ENCODE peak calls at places on chromosomes 5 and 9, in six cellular contexts. One of them, this sample, is unnamed.

GRCh38 chr9:101326035-101326434 is 58.8 kb downstream of the BAAT start:
- DNase-seq in AG10803: no peak
- DNase-seq in GM06990: no peak
- DNase-seq in GM20000: no peak
- DNase-seq in dorsolateral prefrontal cortex: no peak
- DNase-seq in cardiac muscle cell: no peak
- DNase-seq in this sample: no peak

GRCh38 chr5:96687812-96688453 is 25.8 kb downstream of the CAST start:
- DNase-seq in dorsolateral prefrontal cortex: no peak
- DNase-seq in GM06990: peak
- DNase-seq in GM20000: peak
- DNase-seq in cardiac muscle cell: peak
- DNase-seq in AG10803: peak
- DNase-seq in this sample: peak

GRCh38 chr9:98807811-98808195 is 333 bp downstream of the GALNT12 start:
- DNase-seq in GM20000: no peak
- DNase-seq in cardiac muscle cell: no peak
- DNase-seq in AG10803: no peak
- DNase-seq in dorsolateral prefrontal cortex: no peak
- DNase-seq in GM06990: no peak
- DNase-seq in this sample: peak

GRCh38 chr9:109317979-109318671 is 2.7 kb downstream of the EPB41L4B start:
- DNase-seq in AG10803: no peak
- DNase-seq in cardiac muscle cell: no peak
- DNase-seq in dorsolateral prefrontal cortex: no peak
- DNase-seq in GM06990: no peak
- DNase-seq in GM20000: no peak
- DNase-seq in this sample: no peak

GRCh38 chr5:149407331-149408251 is 28.5 kb upstream of the IL17B start:
- DNase-seq in GM20000: no peak
- DNase-seq in AG10803: peak
- DNase-seq in dorsolateral prefrontal cortex: no peak
- DNase-seq in GM06990: no peak
- DNase-seq in cardiac muscle cell: no peak
- DNase-seq in this sample: no peak

GRCh38 chr5:34598177-34598794 is 57.8 kb upstream of the RAI14 start:
- DNase-seq in GM06990: no peak
- DNase-seq in GM20000: no peak
- DNase-seq in AG10803: peak
- DNase-seq in cardiac muscle cell: peak
- DNase-seq in dorsolateral prefrontal cortex: no peak
- DNase-seq in this sample: no peak

GRCh38 chr9:114745108-114745848 is 60.6 kb downstream of the TNFSF15 start:
- DNase-seq in AG10803: peak
- DNase-seq in GM06990: no peak
- DNase-seq in GM20000: no peak
- DNase-seq in cardiac muscle cell: no peak
- DNase-seq in dorsolateral prefrontal cortex: no peak
- DNase-seq in this sample: no peak

GRCh38 chr5:151082274-151082902 is 1.6 kb upstream of the TNIP1 start:
- DNase-seq in GM06990: no peak
- DNase-seq in cardiac muscle cell: peak
- DNase-seq in AG10803: no peak
- DNase-seq in GM20000: no peak
- DNase-seq in dorsolateral prefrontal cortex: no peak
- DNase-seq in this sample: no peak

GRCh38 chr9:98327249-98327561 is 71.8 kb upstream of the TBC1D2 start:
- DNase-seq in GM06990: no peak
- DNase-seq in AG10803: no peak
- DNase-seq in GM20000: no peak
- DNase-seq in cardiac muscle cell: no peak
- DNase-seq in dorsolateral prefrontal cortex: no peak
- DNase-seq in this sample: no peak

GRCh38 chr5:52743970-52744369 is 43.7 kb upstream of the ITGA1 start:
- DNase-seq in GM06990: peak
- DNase-seq in AG10803: peak
- DNase-seq in dorsolateral prefrontal cortex: no peak
- DNase-seq in GM20000: peak
- DNase-seq in cardiac muscle cell: no peak
- DNase-seq in this sample: no peak

GRCh38 chr9:81976351-81976750 is 12.2 kb upstream of the SPATA31D1 start:
- DNase-seq in cardiac muscle cell: no peak
- DNase-seq in AG10803: no peak
- DNase-seq in dorsolateral prefrontal cortex: no peak
- DNase-seq in GM20000: no peak
- DNase-seq in GM06990: no peak
- DNase-seq in this sample: no peak

GRCh38 chr5:108762660-108763059 is 15.0 kb downstream of the FER start:
- DNase-seq in cardiac muscle cell: no peak
- DNase-seq in AG10803: no peak
- DNase-seq in GM06990: no peak
- DNase-seq in GM20000: no peak
- DNase-seq in dorsolateral prefrontal cortex: no peak
- DNase-seq in this sample: no peak

GRCh38 chr5:94672746-94673145 is 54.3 kb downstream of the SLF1 start:
- DNase-seq in GM20000: no peak
- DNase-seq in dorsolateral prefrontal cortex: no peak
- DNase-seq in AG10803: no peak
- DNase-seq in GM06990: no peak
- DNase-seq in cardiac muscle cell: no peak
- DNase-seq in this sample: no peak

GRCh38 chr5:82494942-82495341 is 216.8 kb upstream of the RPS23 start:
- DNase-seq in dorsolateral prefrontal cortex: no peak
- DNase-seq in GM06990: no peak
- DNase-seq in cardiac muscle cell: no peak
- DNase-seq in GM20000: no peak
- DNase-seq in AG10803: peak
- DNase-seq in this sample: no peak

GRCh38 chr5:169753795-169754194 is 116.7 kb downstream of the DOCK2 start:
- DNase-seq in cardiac muscle cell: no peak
- DNase-seq in GM20000: no peak
- DNase-seq in GM06990: no peak
- DNase-seq in AG10803: peak
- DNase-seq in dorsolateral prefrontal cortex: no peak
- DNase-seq in this sample: no peak

GRCh38 chr9:133207540-133208170 is 1.4 kb downstream of the OBP2B start:
- DNase-seq in cardiac muscle cell: no peak
- DNase-seq in dorsolateral prefrontal cortex: no peak
- DNase-seq in GM06990: no peak
- DNase-seq in AG10803: no peak
- DNase-seq in GM20000: no peak
- DNase-seq in this sample: no peak

GRCh38 chr9:26746357-26747072 is 146.1 kb downstream of the CAAP1 start:
- DNase-seq in dorsolateral prefrontal cortex: no peak
- DNase-seq in GM06990: peak
- DNase-seq in GM20000: peak
- DNase-seq in cardiac muscle cell: no peak
- DNase-seq in AG10803: no peak
- DNase-seq in this sample: no peak

GRCh38 chr9:85600675-85601263 is 141.0 kb downstream of the AGTPBP1 start:
- DNase-seq in GM06990: no peak
- DNase-seq in dorsolateral prefrontal cortex: no peak
- DNase-seq in GM20000: no peak
- DNase-seq in cardiac muscle cell: no peak
- DNase-seq in AG10803: peak
- DNase-seq in this sample: no peak

GRCh38 chr9:98961513-98962180 is 17.9 kb downstream of the COL15A1 start:
- DNase-seq in dorsolateral prefrontal cortex: no peak
- DNase-seq in cardiac muscle cell: no peak
- DNase-seq in GM20000: no peak
- DNase-seq in GM06990: no peak
- DNase-seq in AG10803: no peak
- DNase-seq in this sample: no peak

GRCh38 chr9:130651752-130652151 is 12.6 kb upstream of the PRDM12 start:
- DNase-seq in GM20000: no peak
- DNase-seq in cardiac muscle cell: no peak
- DNase-seq in GM06990: no peak
- DNase-seq in dorsolateral prefrontal cortex: no peak
- DNase-seq in AG10803: no peak
- DNase-seq in this sample: no peak

DNA sequence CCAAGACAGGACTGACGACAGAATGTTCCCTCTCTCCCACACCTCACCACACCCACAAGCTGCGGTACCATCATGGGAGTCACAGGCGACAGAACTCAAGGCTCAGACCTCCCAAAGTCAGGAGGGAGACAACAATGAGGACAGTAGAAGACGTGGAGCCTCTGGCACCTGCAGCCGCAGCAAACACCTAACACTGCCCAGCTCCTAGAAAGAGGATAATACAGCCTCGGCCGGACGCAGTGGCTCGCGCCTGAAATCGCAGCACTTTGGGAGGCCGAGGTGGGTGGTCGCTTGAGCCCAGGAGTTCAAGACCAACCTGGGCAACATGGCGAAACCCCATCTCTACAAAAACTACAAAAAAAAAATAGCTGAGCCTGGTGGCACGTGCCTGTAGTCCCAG is 13.2 kb upstream of the PRDM12 start:
- DNase-seq in dorsolateral prefrontal cortex: no peak
- DNase-seq in GM06990: no peak
- DNase-seq in AG10803: no peak
- DNase-seq in cardiac muscle cell: no peak
- DNase-seq in GM20000: no peak
- DNase-seq in this sample: no peak
- TF ChIP-seq CTCF in dorsolateral prefrontal cortex: no peak
- TF ChIP-seq CTCF in GM06990: no peak
- TF ChIP-seq CTCF in AG10803: no peak
- TF ChIP-seq CTCF in cardiac muscle cell: no peak
- TF ChIP-seq CTCF in GM20000: no peak
- TF ChIP-seq CTCF in this sample: no peak

DNA sequence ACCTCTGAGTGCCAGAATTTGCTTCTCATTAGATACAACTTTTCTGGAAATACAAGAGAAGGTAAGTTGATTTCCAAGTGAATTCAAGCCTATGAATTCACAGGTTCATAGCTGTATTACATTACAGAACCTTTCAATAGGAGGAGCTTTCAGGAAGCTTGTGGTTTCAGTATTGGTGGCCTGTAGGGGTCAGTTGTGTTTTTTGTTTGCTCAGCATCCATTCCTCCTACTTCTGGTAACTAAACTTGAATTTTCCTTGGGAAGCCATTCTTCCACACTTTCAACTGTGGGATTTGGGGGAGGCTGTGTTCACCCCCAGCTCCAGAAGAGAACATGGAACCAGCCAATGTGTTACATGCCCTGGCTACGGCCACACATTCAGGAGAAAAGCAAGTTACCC is 5.6 kb upstream of the CYSTM1 start:
- DNase-seq in GM06990: no peak
- DNase-seq in dorsolateral prefrontal cortex: no peak
- DNase-seq in AG10803: no peak
- DNase-seq in cardiac muscle cell: no peak
- DNase-seq in GM20000: no peak
- DNase-seq in this sample: no peak
- TF ChIP-seq CTCF in GM06990: peak
- TF ChIP-seq CTCF in dorsolateral prefrontal cortex: no peak
- TF ChIP-seq CTCF in AG10803: no peak
- TF ChIP-seq CTCF in cardiac muscle cell: no peak
- TF ChIP-seq CTCF in GM20000: no peak
- TF ChIP-seq CTCF in this sample: no peak

GRCh38 chr5:110441035-110441434 is 285.4 kb downstream of the TMEM232 start:
- DNase-seq in GM20000: peak
- DNase-seq in dorsolateral prefrontal cortex: no peak
- DNase-seq in AG10803: peak
- DNase-seq in GM06990: no peak
- DNase-seq in cardiac muscle cell: peak
- DNase-seq in this sample: peak
- TF ChIP-seq CTCF in GM20000: peak
- TF ChIP-seq CTCF in dorsolateral prefrontal cortex: no peak
- TF ChIP-seq CTCF in AG10803: peak
- TF ChIP-seq CTCF in GM06990: peak
- TF ChIP-seq CTCF in cardiac muscle cell: peak
- TF ChIP-seq CTCF in this sample: peak

GRCh38 chr5:173010021-173010420 is 26.4 kb downstream of the ATP6V0E1 start:
- DNase-seq in GM20000: no peak
- DNase-seq in dorsolateral prefrontal cortex: no peak
- DNase-seq in AG10803: peak
- DNase-seq in cardiac muscle cell: no peak
- DNase-seq in GM06990: no peak
- DNase-seq in this sample: no peak

GRCh38 chr5:173016069-173016455 is 32.5 kb downstream of the ATP6V0E1 start:
- DNase-seq in cardiac muscle cell: no peak
- DNase-seq in AG10803: no peak
- DNase-seq in GM06990: no peak
- DNase-seq in GM20000: no peak
- DNase-seq in dorsolateral prefrontal cortex: no peak
- DNase-seq in this sample: no peak

GRCh38 chr5:173011602-173012001 is 28.0 kb downstream of the ATP6V0E1 start:
- DNase-seq in dorsolateral prefrontal cortex: no peak
- DNase-seq in GM20000: no peak
- DNase-seq in AG10803: no peak
- DNase-seq in cardiac muscle cell: no peak
- DNase-seq in GM06990: no peak
- DNase-seq in this sample: no peak

GRCh38 chr5:173012882-173013281 is 29.3 kb downstream of the ATP6V0E1 start:
- DNase-seq in cardiac muscle cell: no peak
- DNase-seq in dorsolateral prefrontal cortex: no peak
- DNase-seq in AG10803: peak
- DNase-seq in GM06990: no peak
- DNase-seq in GM20000: no peak
- DNase-seq in this sample: no peak

GRCh38 chr5:173010547-173011464 is 27.2 kb downstream of the ATP6V0E1 start:
- DNase-seq in GM20000: no peak
- DNase-seq in dorsolateral prefrontal cortex: no peak
- DNase-seq in cardiac muscle cell: peak
- DNase-seq in AG10803: no peak
- DNase-seq in GM06990: no peak
- DNase-seq in this sample: no peak
- TF ChIP-seq CTCF in GM20000: no peak
- TF ChIP-seq CTCF in dorsolateral prefrontal cortex: peak
- TF ChIP-seq CTCF in cardiac muscle cell: peak
- TF ChIP-seq CTCF in AG10803: peak
- TF ChIP-seq CTCF in GM06990: peak
- TF ChIP-seq CTCF in this sample: no peak

DNA sequence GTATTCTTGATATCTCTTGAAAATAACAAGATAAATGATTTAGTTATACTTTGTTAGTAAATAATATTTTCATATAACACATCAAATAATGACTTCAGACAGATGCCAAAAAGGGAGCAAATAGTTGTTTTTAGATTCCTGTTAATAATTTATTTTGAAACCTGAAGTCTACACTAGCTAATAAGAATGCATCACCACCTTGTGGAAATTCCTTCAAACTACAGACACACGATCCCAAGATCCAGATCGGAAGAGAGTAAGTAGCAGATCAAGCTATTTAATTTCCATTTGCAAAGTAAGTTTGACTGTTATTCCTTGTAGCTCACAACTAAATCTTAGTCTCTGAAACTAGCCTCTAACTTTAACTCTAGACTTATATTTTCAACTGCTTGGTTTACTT is 35.5 kb upstream of the ISL1 start:
- DNase-seq in dorsolateral prefrontal cortex: no peak
- DNase-seq in AG10803: no peak
- DNase-seq in GM06990: no peak
- DNase-seq in GM20000: no peak
- DNase-seq in cardiac muscle cell: no peak
- DNase-seq in this sample: no peak
- TF ChIP-seq CTCF in dorsolateral prefrontal cortex: no peak
- TF ChIP-seq CTCF in AG10803: no peak
- TF ChIP-seq CTCF in GM06990: no peak
- TF ChIP-seq CTCF in GM20000: no peak
- TF ChIP-seq CTCF in cardiac muscle cell: no peak
- TF ChIP-seq CTCF in this sample: no peak

This sample was measured in OCI-LY7.